ENCODE peak calls at places on chromosomes 6 and 20, in four cellular contexts. One of them, this sample, is unnamed.

GRCh38 chr20:25005220-25005619 is 12.7 kb upstream of the APMAP start:
- DNase-seq in H1: no peak
- DNase-seq in SK-N-SH: no peak
- DNase-seq in K562: no peak
- DNase-seq in this sample: no peak

GRCh38 chr6:41072836-41073202 is at the start of gene NFYA:
- DNase-seq in SK-N-SH: peak
- DNase-seq in K562: peak
- DNase-seq in H1: no peak
- DNase-seq in this sample: peak

GRCh38 chr20:37519508-37520416 is 1.3 kb upstream of the NNAT start:
- DNase-seq in SK-N-SH: peak
- DNase-seq in H1: no peak
- DNase-seq in K562: peak
- DNase-seq in this sample: peak

GRCh38 chr6:145670306-145670705 is 65.0 kb downstream of the EPM2A start:
- DNase-seq in K562: no peak
- DNase-seq in SK-N-SH: no peak
- DNase-seq in H1: no peak
- DNase-seq in this sample: no peak

GRCh38 chr6:11298651-11299420 is 66.4 kb upstream of the NEDD9 start:
- DNase-seq in K562: no peak
- DNase-seq in SK-N-SH: no peak
- DNase-seq in H1: no peak
- DNase-seq in this sample: peak

GRCh38 chr20:24950128-24950835 is 1.2 kb downstream of the CST7 start:
- DNase-seq in SK-N-SH: no peak
- DNase-seq in H1: no peak
- DNase-seq in K562: no peak
- DNase-seq in this sample: no peak

GRCh38 chr6:112233864-112234263 is 20.5 kb downstream of the LAMA4 start:
- DNase-seq in SK-N-SH: no peak
- DNase-seq in K562: no peak
- DNase-seq in H1: no peak
- DNase-seq in this sample: no peak

GRCh38 chr6:19860235-19860877 is 23.2 kb downstream of the ID4 start:
- DNase-seq in H1: no peak
- DNase-seq in SK-N-SH: no peak
- DNase-seq in K562: no peak
- DNase-seq in this sample: no peak

GRCh38 chr6:132322398-132322797 is 78.9 kb downstream of the MOXD1 start:
- DNase-seq in K562: no peak
- DNase-seq in H1: no peak
- DNase-seq in SK-N-SH: no peak
- DNase-seq in this sample: no peak

GRCh38 chr6:105179244-105180065 is at the start of gene POPDC3:
- DNase-seq in H1: no peak
- DNase-seq in SK-N-SH: peak
- DNase-seq in K562: no peak
- DNase-seq in this sample: peak

GRCh38 chr6:36387440-36388303 is at the start of gene ETV7:
- DNase-seq in K562: no peak
- DNase-seq in H1: no peak
- DNase-seq in SK-N-SH: peak
- DNase-seq in this sample: peak
- TF ChIP-seq JUND in K562: no peak
- TF ChIP-seq JUND in H1: no peak
- TF ChIP-seq JUND in SK-N-SH: no peak
- TF ChIP-seq JUND in this sample: no peak

DNA sequence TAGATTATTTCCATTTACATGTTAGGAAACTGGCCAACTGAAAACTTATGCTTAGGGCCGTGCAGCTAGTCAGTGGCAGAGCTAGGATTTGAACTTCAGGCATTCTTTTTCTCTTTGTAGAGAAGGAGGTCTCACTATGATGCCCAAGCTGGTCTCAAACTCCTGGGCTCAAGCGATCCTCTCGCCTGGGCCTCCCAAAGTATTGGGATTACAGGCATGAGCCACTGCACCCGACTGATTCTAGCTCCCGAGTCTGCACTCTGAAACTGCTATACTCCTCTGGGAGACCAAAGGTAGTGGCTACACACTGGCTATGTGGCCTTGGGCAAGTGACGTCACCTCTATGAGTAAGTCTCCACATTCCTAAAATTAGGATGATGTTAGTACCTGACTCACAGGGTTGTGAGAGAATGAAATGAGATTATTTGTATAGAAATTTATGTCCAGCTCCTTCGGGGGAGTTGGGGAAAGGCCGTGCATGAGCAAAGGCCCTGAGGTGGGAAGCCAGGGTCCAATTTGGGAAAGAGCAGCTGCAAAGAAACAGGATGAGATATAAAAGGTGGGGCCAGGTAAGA is 6.4 kb downstream of the PLTP start:
- DNase-seq in H1: no peak
- DNase-seq in SK-N-SH: no peak
- DNase-seq in K562: no peak
- DNase-seq in this sample: peak
- TF ChIP-seq JUND in H1: no peak
- TF ChIP-seq JUND in SK-N-SH: no peak
- TF ChIP-seq JUND in K562: no peak
- TF ChIP-seq JUND in this sample: no peak

GRCh38 chr6:125812394-125813231 is 21.9 kb downstream of the NCOA7 start:
- DNase-seq in SK-N-SH: no peak
- DNase-seq in K562: peak
- DNase-seq in H1: no peak
- DNase-seq in this sample: no peak
- TF ChIP-seq JUND in SK-N-SH: peak
- TF ChIP-seq JUND in K562: peak
- TF ChIP-seq JUND in H1: no peak
- TF ChIP-seq JUND in this sample: no peak

GRCh38 chr6:138160329-138161117 is 1.2 kb upstream of the ARFGEF3 start:
- DNase-seq in H1: no peak
- DNase-seq in K562: no peak
- DNase-seq in SK-N-SH: no peak
- DNase-seq in this sample: no peak

GRCh38 chr6:138162947-138163569 is 1.3 kb downstream of the ARFGEF3 start:
- DNase-seq in H1: no peak
- DNase-seq in K562: no peak
- DNase-seq in SK-N-SH: no peak
- DNase-seq in this sample: no peak

GRCh38 chr6:138161118-138161433 is 663 bp upstream of the ARFGEF3 start:
- DNase-seq in SK-N-SH: no peak
- DNase-seq in K562: no peak
- DNase-seq in H1: no peak
- DNase-seq in this sample: no peak

GRCh38 chr6:138161434-138162103 is at the start of gene ARFGEF3:
- DNase-seq in H1: no peak
- DNase-seq in K562: peak
- DNase-seq in SK-N-SH: peak
- DNase-seq in this sample: peak

GRCh38 chr6:138162104-138162946 is 586 bp downstream of the ARFGEF3 start:
- DNase-seq in K562: no peak
- DNase-seq in SK-N-SH: peak
- DNase-seq in H1: no peak
- DNase-seq in this sample: peak
- TF ChIP-seq JUND in K562: no peak
- TF ChIP-seq JUND in SK-N-SH: no peak
- TF ChIP-seq JUND in H1: no peak
- TF ChIP-seq JUND in this sample: no peak

GRCh38 chr6:106609699-106610098 is 19.6 kb downstream of the RTN4IP1 start:
- DNase-seq in SK-N-SH: peak
- DNase-seq in K562: no peak
- DNase-seq in H1: no peak
- DNase-seq in this sample: peak
- TF ChIP-seq JUND in SK-N-SH: no peak
- TF ChIP-seq JUND in K562: no peak
- TF ChIP-seq JUND in H1: no peak
- TF ChIP-seq JUND in this sample: no peak

DNA sequence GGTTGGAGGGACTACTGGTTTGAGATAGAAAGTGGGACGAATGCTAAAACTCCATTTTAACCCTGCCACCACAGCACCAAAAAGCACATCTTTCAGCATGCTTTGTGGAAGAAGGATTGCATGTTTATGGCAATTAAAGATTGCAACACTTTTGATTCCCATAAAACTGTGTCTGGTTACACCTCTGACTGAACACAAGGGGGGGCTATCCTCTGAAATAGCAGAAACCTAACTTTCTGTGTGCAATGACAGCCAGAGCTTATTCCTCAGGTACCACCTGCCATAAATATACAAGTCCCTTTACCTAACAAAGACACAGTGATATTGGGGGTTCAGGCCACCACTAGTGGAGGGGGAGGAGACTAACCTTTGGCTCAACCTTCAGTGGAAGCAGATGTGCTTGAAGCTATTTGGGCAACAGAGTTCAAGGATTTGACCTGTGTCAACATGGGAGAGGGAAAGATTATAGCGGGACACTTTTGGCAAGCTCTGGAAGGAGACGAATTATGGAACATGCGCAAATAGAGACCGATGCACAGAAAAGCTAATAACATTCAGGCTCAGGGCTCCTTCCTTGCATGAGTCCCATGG is 9.6 kb upstream of the PLG start:
- DNase-seq in K562: peak
- DNase-seq in SK-N-SH: peak
- DNase-seq in H1: no peak
- DNase-seq in this sample: no peak
- TF ChIP-seq JUND in K562: no peak
- TF ChIP-seq JUND in SK-N-SH: no peak
- TF ChIP-seq JUND in H1: no peak
- TF ChIP-seq JUND in this sample: no peak

GRCh38 chr6:45658958-45659357 is 281.2 kb upstream of the SUPT3H start:
- DNase-seq in H1: no peak
- DNase-seq in K562: no peak
- DNase-seq in SK-N-SH: no peak
- DNase-seq in this sample: no peak
- TF ChIP-seq JUND in H1: no peak
- TF ChIP-seq JUND in K562: no peak
- TF ChIP-seq JUND in SK-N-SH: no peak
- TF ChIP-seq JUND in this sample: no peak

GRCh38 chr6:30312266-30312665 is 14.5 kb upstream of the TRIM39 start:
- DNase-seq in SK-N-SH: no peak
- DNase-seq in H1: no peak
- DNase-seq in K562: no peak
- DNase-seq in this sample: no peak

GRCh38 chr6:30311669-30312068 is 15.1 kb upstream of the TRIM39 start:
- DNase-seq in SK-N-SH: no peak
- DNase-seq in K562: no peak
- DNase-seq in H1: no peak
- DNase-seq in this sample: no peak

GRCh38 chr6:30311101-30311500 is 15.6 kb upstream of the TRIM39 start:
- DNase-seq in H1: no peak
- DNase-seq in SK-N-SH: no peak
- DNase-seq in K562: peak
- DNase-seq in this sample: no peak
- TF ChIP-seq JUND in H1: no peak
- TF ChIP-seq JUND in SK-N-SH: no peak
- TF ChIP-seq JUND in K562: no peak
- TF ChIP-seq JUND in this sample: no peak

GRCh38 chr6:165389534-165389933 is 80.1 kb upstream of the C6orf118 start:
- DNase-seq in SK-N-SH: no peak
- DNase-seq in K562: no peak
- DNase-seq in H1: no peak
- DNase-seq in this sample: no peak

DNA sequence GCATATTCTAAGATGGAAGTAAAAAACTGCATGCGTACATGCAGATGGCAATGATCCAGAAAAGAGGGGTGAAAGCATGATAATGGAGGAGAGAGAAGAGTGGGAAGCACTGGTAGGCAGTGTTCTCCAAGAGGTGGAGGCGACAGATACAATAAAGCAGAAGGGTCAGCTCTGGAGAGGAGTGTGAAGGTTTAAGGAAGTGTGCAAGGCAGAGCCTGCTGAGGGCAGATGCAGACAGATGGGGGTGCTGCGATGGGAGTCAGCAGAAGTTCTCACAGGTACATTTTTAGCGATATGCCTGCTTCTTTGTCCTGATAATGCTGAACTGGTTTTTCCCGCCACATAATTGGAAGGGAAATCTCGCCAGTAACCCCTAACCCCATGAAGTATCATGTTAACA is 81.1 kb upstream of the C6orf118 start:
- DNase-seq in K562: no peak
- DNase-seq in H1: no peak
- DNase-seq in SK-N-SH: no peak
- DNase-seq in this sample: no peak
- TF ChIP-seq JUND in K562: no peak
- TF ChIP-seq JUND in H1: no peak
- TF ChIP-seq JUND in SK-N-SH: no peak
- TF ChIP-seq JUND in this sample: no peak